ENCODE peak calls at places on chromosome 1, in five cellular contexts. One of them, this sample, is unnamed.

GRCh38 chr1:9659328-9659727 is 7.8 kb downstream of the PIK3CD start:
- DNase-seq in uterus: peak; percentile 24
- DNase-seq in transverse colon: no peak
- DNase-seq in B cell: no peak
- DNase-seq in cardiac fibroblast: peak; percentile 80
- DNase-seq in this sample: no peak

GRCh38 chr1:32757213-32757895 is 54.8 kb upstream of the SYNC start:
- DNase-seq in uterus: no peak
- DNase-seq in transverse colon: peak; percentile 67
- DNase-seq in B cell: no peak
- DNase-seq in cardiac fibroblast: no peak
- DNase-seq in this sample: no peak

GRCh38 chr1:66315675-66316074 is 218.3 kb upstream of the SGIP1 start:
- DNase-seq in uterus: no peak
- DNase-seq in transverse colon: no peak
- DNase-seq in B cell: no peak
- DNase-seq in cardiac fibroblast: no peak
- DNase-seq in this sample: peak; percentile 63

GRCh38 chr1:109579044-109579443 is 30.6 kb downstream of the GNAI3 start:
- DNase-seq in uterus: no peak
- DNase-seq in transverse colon: no peak
- DNase-seq in B cell: no peak
- DNase-seq in cardiac fibroblast: no peak
- DNase-seq in this sample: no peak

GRCh38 chr1:17229379-17229778 is 19.5 kb upstream of the PADI3 start:
- DNase-seq in uterus: no peak
- DNase-seq in transverse colon: peak; percentile 64
- DNase-seq in B cell: no peak
- DNase-seq in cardiac fibroblast: no peak
- DNase-seq in this sample: peak; percentile 50

GRCh38 chr1:206695751-206696150 is 11.0 kb downstream of the MAPKAPK2 start:
- DNase-seq in uterus: no peak
- DNase-seq in transverse colon: no peak
- DNase-seq in B cell: no peak
- DNase-seq in cardiac fibroblast: no peak
- DNase-seq in this sample: no peak

GRCh38 chr1:241482761-241483250 is 36.7 kb downstream of the FH start:
- DNase-seq in uterus: no peak
- DNase-seq in transverse colon: no peak
- DNase-seq in B cell: no peak
- DNase-seq in cardiac fibroblast: peak; percentile 8
- DNase-seq in this sample: peak; percentile 24

GRCh38 chr1:47477595-47478080 is 39.8 kb downstream of the FOXD2 start:
- DNase-seq in uterus: no peak
- DNase-seq in transverse colon: peak; percentile 75
- DNase-seq in B cell: no peak
- DNase-seq in cardiac fibroblast: no peak
- DNase-seq in this sample: peak; percentile 14

GRCh38 chr1:119345398-119345797 is 23.2 kb upstream of the HAO2 start:
- DNase-seq in uterus: no peak
- DNase-seq in transverse colon: no peak
- DNase-seq in B cell: no peak
- DNase-seq in cardiac fibroblast: no peak
- DNase-seq in this sample: no peak

GRCh38 chr1:78377356-78377928 is 113.3 kb upstream of the PTGFR start:
- DNase-seq in uterus: no peak
- DNase-seq in transverse colon: no peak
- DNase-seq in B cell: no peak
- DNase-seq in cardiac fibroblast: no peak
- DNase-seq in this sample: no peak

GRCh38 chr1:231528175-231529029 is at the start of gene TSNAX:
- DNase-seq in uterus: peak; percentile 89
- DNase-seq in transverse colon: peak; percentile 93
- DNase-seq in B cell: peak; percentile 90
- DNase-seq in cardiac fibroblast: peak; percentile 96
- DNase-seq in this sample: peak; percentile 96

GRCh38 chr1:3285341-3285740 is 169.1 kb upstream of the ARHGEF16 start:
- DNase-seq in uterus: no peak
- DNase-seq in transverse colon: no peak
- DNase-seq in B cell: no peak
- DNase-seq in cardiac fibroblast: no peak
- DNase-seq in this sample: no peak

GRCh38 chr1:18575620-18576019 is 55.0 kb upstream of the PAX7 start:
- DNase-seq in uterus: no peak
- DNase-seq in transverse colon: peak; percentile 73
- DNase-seq in B cell: no peak
- DNase-seq in cardiac fibroblast: no peak
- DNase-seq in this sample: peak; percentile 80

GRCh38 chr1:208387908-208388756 is 143.9 kb upstream of the PLXNA2 start:
- DNase-seq in uterus: no peak
- DNase-seq in transverse colon: no peak
- DNase-seq in B cell: no peak
- DNase-seq in cardiac fibroblast: no peak
- DNase-seq in this sample: no peak

GRCh38 chr1:189609206-189609605 is 868.5 kb downstream of the BRINP3 start:
- DNase-seq in uterus: no peak
- DNase-seq in transverse colon: no peak
- DNase-seq in B cell: no peak
- DNase-seq in cardiac fibroblast: no peak
- DNase-seq in this sample: no peak

GRCh38 chr1:205473966-205474365 is 18.1 kb upstream of the BLACAT1 start:
- DNase-seq in uterus: no peak
- DNase-seq in transverse colon: no peak
- DNase-seq in B cell: no peak
- DNase-seq in cardiac fibroblast: no peak
- DNase-seq in this sample: no peak

GRCh38 chr1:64537942-64538341 is 68.0 kb downstream of the CACHD1 start:
- DNase-seq in uterus: no peak
- DNase-seq in transverse colon: no peak
- DNase-seq in B cell: no peak
- DNase-seq in cardiac fibroblast: no peak
- DNase-seq in this sample: no peak

GRCh38 chr1:113438505-113439271 is 48.4 kb downstream of the MAGI3 start:
- DNase-seq in uterus: no peak
- DNase-seq in transverse colon: no peak
- DNase-seq in B cell: no peak
- DNase-seq in cardiac fibroblast: no peak
- DNase-seq in this sample: no peak

GRCh38 chr1:200154069-200154767 is 126.7 kb downstream of the NR5A2 start:
- DNase-seq in uterus: no peak
- DNase-seq in transverse colon: peak; percentile 17
- DNase-seq in B cell: peak; percentile 73
- DNase-seq in cardiac fibroblast: peak; percentile 59
- DNase-seq in this sample: no peak

GRCh38 chr1:188778578-188778977 is 1699.1 kb downstream of the BRINP3 start:
- DNase-seq in uterus: no peak
- DNase-seq in transverse colon: no peak
- DNase-seq in B cell: no peak
- DNase-seq in cardiac fibroblast: no peak
- DNase-seq in this sample: no peak

GRCh38 chr1:224513383-224513782 is 78.8 kb upstream of the WDR26 start:
- DNase-seq in uterus: no peak
- DNase-seq in transverse colon: no peak
- DNase-seq in B cell: no peak
- DNase-seq in cardiac fibroblast: no peak
- DNase-seq in this sample: no peak

GRCh38 chr1:25481625-25482024 is 50.9 kb downstream of the MACO1 start:
- DNase-seq in uterus: no peak
- DNase-seq in transverse colon: no peak
- DNase-seq in B cell: no peak
- DNase-seq in cardiac fibroblast: no peak
- DNase-seq in this sample: no peak

GRCh38 chr1:8294170-8294697 is 23.7 kb upstream of the SLC45A1 start:
- DNase-seq in uterus: peak; percentile 84
- DNase-seq in transverse colon: no peak
- DNase-seq in B cell: no peak
- DNase-seq in cardiac fibroblast: no peak
- DNase-seq in this sample: no peak

GRCh38 chr1:33846861-33847260 is 17.0 kb upstream of the HMGB4 start:
- DNase-seq in uterus: no peak
- DNase-seq in transverse colon: no peak
- DNase-seq in B cell: no peak
- DNase-seq in cardiac fibroblast: no peak
- DNase-seq in this sample: no peak

GRCh38 chr1:173917149-173917548 is at the start of gene SERPINC1:
- DNase-seq in uterus: no peak
- DNase-seq in transverse colon: no peak
- DNase-seq in B cell: no peak
- DNase-seq in cardiac fibroblast: no peak
- DNase-seq in this sample: no peak

GRCh38 chr1:173915596-173915995 is 1.5 kb downstream of the SERPINC1 start:
- DNase-seq in uterus: no peak
- DNase-seq in transverse colon: no peak
- DNase-seq in B cell: no peak
- DNase-seq in cardiac fibroblast: no peak
- DNase-seq in this sample: no peak

GRCh38 chr1:173916667-173917066 is 460 bp downstream of the SERPINC1 start:
- DNase-seq in uterus: no peak
- DNase-seq in transverse colon: no peak
- DNase-seq in B cell: no peak
- DNase-seq in cardiac fibroblast: no peak
- DNase-seq in this sample: no peak

GRCh38 chr1:173913111-173913510 is 4.0 kb downstream of the SERPINC1 start:
- DNase-seq in uterus: no peak
- DNase-seq in transverse colon: no peak
- DNase-seq in B cell: no peak
- DNase-seq in cardiac fibroblast: no peak
- DNase-seq in this sample: no peak

GRCh38 chr1:173914366-173914871 is 2.7 kb downstream of the SERPINC1 start:
- DNase-seq in uterus: no peak
- DNase-seq in transverse colon: peak; percentile 28
- DNase-seq in B cell: no peak
- DNase-seq in cardiac fibroblast: peak; percentile 21
- DNase-seq in this sample: peak; percentile 58
- TF ChIP-seq CTCF in uterus: no peak
- TF ChIP-seq CTCF in transverse colon: peak; percentile 51
- TF ChIP-seq CTCF in B cell: peak; percentile 65
- TF ChIP-seq CTCF in cardiac fibroblast: peak; percentile 65
- TF ChIP-seq CTCF in this sample: peak; percentile 71

DNA sequence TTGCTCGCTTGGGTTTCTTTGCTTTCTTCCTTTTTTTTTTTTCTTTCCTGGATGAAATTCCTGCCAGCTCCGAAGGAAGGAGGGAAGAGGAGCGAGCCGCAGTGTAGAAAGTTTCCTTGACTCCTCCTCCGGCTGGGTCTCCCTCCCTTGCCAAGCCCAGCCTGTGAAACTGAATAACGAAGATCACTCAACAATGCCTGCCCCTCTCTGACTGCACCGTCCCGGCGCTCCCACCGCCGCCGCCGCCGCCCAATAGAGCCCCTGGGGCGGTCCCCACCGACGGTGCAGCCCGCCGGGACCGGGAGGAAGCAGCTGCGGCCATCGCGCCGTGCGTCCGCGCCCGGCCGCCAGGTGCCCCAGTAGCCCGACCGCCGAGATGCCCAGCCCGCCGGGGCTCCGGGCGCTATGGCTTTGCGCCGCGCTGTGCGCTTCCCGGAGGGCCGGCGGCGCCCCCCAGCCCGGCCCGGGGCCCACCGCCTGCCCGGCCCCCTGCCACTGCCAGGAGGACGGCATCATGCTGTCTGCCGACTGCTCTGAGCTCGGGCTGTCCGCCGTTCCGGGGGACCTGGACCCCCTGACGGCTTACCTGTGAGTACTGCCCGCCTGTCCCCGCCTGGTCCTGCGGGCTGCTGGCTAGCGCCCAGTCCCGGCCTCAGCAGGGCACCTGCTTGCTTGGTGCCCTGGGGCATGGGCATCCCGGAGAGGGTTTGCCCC is at the start of gene LGR6:
- DNase-seq in uterus: no peak
- DNase-seq in transverse colon: no peak
- DNase-seq in B cell: no peak
- DNase-seq in cardiac fibroblast: no peak
- DNase-seq in this sample: no peak
- TF ChIP-seq CTCF in uterus: peak; percentile 27
- TF ChIP-seq CTCF in transverse colon: no peak
- TF ChIP-seq CTCF in B cell: no peak
- TF ChIP-seq CTCF in cardiac fibroblast: no peak
- TF ChIP-seq CTCF in this sample: no peak

DNA sequence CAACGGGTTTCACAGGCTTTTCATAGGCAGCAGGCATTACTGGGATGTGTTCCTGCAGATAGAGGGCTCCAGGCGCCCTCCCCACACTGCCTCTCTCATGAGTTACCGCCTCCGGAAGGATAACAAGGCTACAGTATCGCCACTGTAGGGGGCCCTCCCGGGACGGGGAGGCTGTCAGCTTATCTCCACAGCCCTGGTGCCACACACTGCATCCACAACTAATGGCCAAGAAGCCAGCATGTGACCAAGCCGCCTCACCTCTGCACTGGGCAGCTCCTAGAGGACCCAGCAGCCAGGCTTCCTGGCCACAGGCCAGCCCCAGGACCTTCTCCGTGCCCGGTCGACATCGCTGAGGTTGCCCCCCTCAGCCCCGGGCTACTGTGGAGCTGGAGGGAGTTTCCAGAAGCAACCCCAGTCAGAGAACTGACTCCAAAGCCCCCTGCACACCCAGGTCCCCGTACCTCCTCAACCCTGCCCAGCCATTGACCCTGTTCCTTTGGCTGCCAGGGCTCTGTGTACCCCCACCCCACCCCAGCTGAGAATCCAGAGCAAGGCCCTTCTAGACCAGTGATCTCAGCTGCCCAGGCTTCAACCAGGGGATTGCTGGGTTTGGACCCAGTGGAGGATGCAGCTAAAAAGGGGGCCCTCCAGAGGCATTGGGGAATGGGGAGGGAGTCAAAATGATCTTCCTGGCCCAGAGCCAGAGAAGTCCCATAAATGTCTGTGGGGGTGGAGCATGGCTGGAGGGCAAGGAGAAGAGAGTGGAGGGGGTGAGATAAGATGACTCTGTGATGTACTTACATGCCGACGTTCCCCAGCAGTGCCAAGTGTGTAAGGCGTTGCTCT is 45.0 kb downstream of the NEK2 start:
- DNase-seq in uterus: no peak
- DNase-seq in transverse colon: no peak
- DNase-seq in B cell: no peak
- DNase-seq in cardiac fibroblast: peak; percentile 66
- DNase-seq in this sample: no peak
- TF ChIP-seq CTCF in uterus: no peak
- TF ChIP-seq CTCF in transverse colon: no peak
- TF ChIP-seq CTCF in B cell: no peak
- TF ChIP-seq CTCF in cardiac fibroblast: peak; percentile 18
- TF ChIP-seq CTCF in this sample: no peak

DNA sequence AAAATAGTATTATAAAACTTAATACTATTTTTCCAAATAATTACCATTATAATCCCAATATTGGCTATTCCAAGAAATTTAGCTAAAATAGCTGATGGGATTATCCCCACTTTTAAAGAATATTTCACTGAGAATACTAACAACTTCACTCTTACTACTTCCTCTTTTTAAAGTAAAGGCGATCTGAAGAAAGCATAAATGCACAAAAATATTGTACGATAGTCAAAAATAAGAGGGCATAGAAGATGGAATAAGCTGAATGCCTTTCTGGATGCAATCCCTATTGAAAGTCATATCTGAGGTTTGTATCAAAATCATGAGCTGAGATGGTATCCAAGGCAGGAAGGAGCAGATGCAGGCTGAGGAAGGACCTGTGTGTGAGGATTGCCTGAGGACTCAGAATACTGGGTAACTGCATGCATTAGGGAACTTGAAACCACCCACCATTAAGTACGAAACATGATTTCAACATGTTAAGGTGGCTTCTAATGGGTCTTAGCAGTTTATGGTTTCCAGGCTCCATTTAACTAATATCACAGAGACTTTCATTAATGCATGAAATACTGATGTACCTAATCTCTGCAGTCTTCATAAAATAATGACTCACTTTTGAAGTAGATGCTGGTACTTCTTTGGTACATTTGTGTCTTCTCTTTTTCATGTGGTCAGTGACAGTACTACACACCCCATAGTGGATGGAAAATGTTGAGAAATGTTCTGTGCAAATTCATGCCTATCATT is 29.6 kb upstream of the RGS1 start:
- DNase-seq in uterus: no peak
- DNase-seq in transverse colon: no peak
- DNase-seq in B cell: no peak
- DNase-seq in cardiac fibroblast: peak; percentile 58
- DNase-seq in this sample: no peak
- TF ChIP-seq CTCF in uterus: no peak
- TF ChIP-seq CTCF in transverse colon: no peak
- TF ChIP-seq CTCF in B cell: peak; percentile 51
- TF ChIP-seq CTCF in cardiac fibroblast: peak; percentile 37
- TF ChIP-seq CTCF in this sample: peak; percentile 5